ENCODE peak calls at places on chromosome 1, in six cellular contexts. S is suprapubic skin, Q is stomach, U is tibial artery, V is Peyer's patch, L is body of pancreas. E is an unnamed sample.

GRCh38 chr1:24289937-24290595 is 29.1 kb upstream of the GRHL3 start:
- DNase-seq in Q (peak; percentile 67), S (peak; percentile 86), V (peak; percentile 85), L (peak; percentile 77), U (peak; percentile 87), E (peak; percentile 77)

GRCh38 chr1:39671793-39672550 is at the start of gene NT5C1A:
- DNase-seq in S (no peak), L (peak; percentile 64), U (no peak), Q (peak; percentile 27), V (no peak), E (peak; percentile 47)

GRCh38 chr1:221268295-221268694 is 389.1 kb downstream of the HLX start:
- DNase-seq in U (no peak), Q (no peak), V (no peak), L (no peak), S (no peak), E (no peak)

GRCh38 chr1:21397813-21398188 is 42.1 kb upstream of the NBPF3 start:
- DNase-seq in U (no peak), S (no peak), V (no peak), L (no peak), Q (no peak), E (peak; percentile 49)

GRCh38 chr1:103561612-103562395 is 9.6 kb upstream of the AMY2B start:
- DNase-seq in U (no peak), S (no peak), L (no peak), Q (no peak), V (no peak), E (no peak)

GRCh38 chr1:90561926-90562325 is 155.2 kb downstream of the BARHL2 start:
- DNase-seq in U (no peak), L (no peak), Q (no peak), V (no peak), S (no peak), E (no peak)

GRCh38 chr1:4726620-4727341 is 72.4 kb downstream of the AJAP1 start:
- DNase-seq in V (no peak), U (no peak), L (no peak), Q (no peak), S (no peak), E (no peak)

GRCh38 chr1:6889875-6890480 is 104.7 kb downstream of the CAMTA1 start:
- DNase-seq in L (peak; percentile 65), U (peak; percentile 48), Q (peak; percentile 65), V (no peak), S (no peak), E (no peak)

GRCh38 chr1:223010552-223011229 is 132.4 kb downstream of the TLR5 start:
- DNase-seq in V (no peak), L (no peak), U (no peak), S (no peak), Q (no peak), E (no peak)

GRCh38 chr1:225548140-225548857 is 104.6 kb downstream of the ENAH start:
- DNase-seq in V (no peak), Q (no peak), U (no peak), L (no peak), S (no peak), E (no peak)

GRCh38 chr1:42380617-42381423 is at the start of gene RIMKLA:
- DNase-seq in U (no peak), V (peak; percentile 79), L (peak; percentile 65), Q (peak; percentile 69), S (no peak), E (peak; percentile 69)

GRCh38 chr1:4161271-4162006 is 261.4 kb upstream of the C1orf174 start:
- DNase-seq in S (no peak), L (no peak), Q (no peak), V (no peak), U (no peak), E (no peak)

GRCh38 chr1:44227211-44227610 is 13.9 kb downstream of the DMAP1 start:
- DNase-seq in V (no peak), Q (no peak), S (no peak), U (no peak), L (no peak), E (no peak)

GRCh38 chr1:27382950-27383627 is at the start of gene CD164L2:
- DNase-seq in U (no peak), Q (peak; percentile 85), L (peak; percentile 85), V (peak; percentile 87), S (peak; percentile 76), E (no peak)

GRCh38 chr1:69258842-69259241 is 308.9 kb upstream of the LRRC7 start:
- DNase-seq in L (no peak), Q (no peak), S (no peak), U (no peak), V (no peak), E (no peak)

GRCh38 chr1:58566339-58566738 is 10.7 kb downstream of the TACSTD2 start:
- DNase-seq in V (no peak), L (no peak), Q (no peak), U (no peak), S (no peak), E (no peak)

GRCh38 chr1:154793674-154794073 is 76.4 kb downstream of the KCNN3 start:
- DNase-seq in S (no peak), U (no peak), V (no peak), Q (no peak), L (no peak), E (no peak)

GRCh38 chr1:23013657-23014056 is 2.0 kb downstream of the TEX46 start:
- DNase-seq in Q (no peak), V (no peak), L (no peak), U (no peak), S (no peak), E (no peak)

GRCh38 chr1:66365628-66366027 is 168.3 kb upstream of the SGIP1 start:
- DNase-seq in S (no peak), Q (no peak), U (no peak), V (no peak), L (no peak), E (no peak)

GRCh38 chr1:45880930-45881329 is 77.5 kb downstream of the MAST2 start:
- DNase-seq in L (no peak), Q (no peak), V (no peak), S (no peak), U (no peak), E (no peak)

GRCh38 chr1:77200806-77201205 is 18.4 kb downstream of the PIGK start:
- DNase-seq in S (no peak), U (no peak), Q (no peak), L (no peak), V (no peak), E (no peak)

GRCh38 chr1:160953030-160953429 is 1.6 kb downstream of the ITLN2 start:
- DNase-seq in S (no peak), V (no peak), Q (no peak), U (peak; percentile 34), L (no peak), E (no peak)

GRCh38 chr1:145886390-145886789 is 724 bp upstream of the ANKRD35 start:
- DNase-seq in Q (no peak), S (no peak), U (no peak), L (no peak), V (no peak), E (no peak)

GRCh38 chr1:117467336-117467735 is 100.1 kb downstream of the MAN1A2 start:
- DNase-seq in U (no peak), Q (no peak), V (no peak), S (no peak), L (no peak), E (no peak)

GRCh38 chr1:117473063-117473462 is 105.8 kb downstream of the MAN1A2 start:
- DNase-seq in Q (no peak), S (no peak), V (no peak), U (no peak), L (no peak), E (no peak)
- H3K27ac ChIP-seq in Q (no peak overlapping the region), S (no peak overlapping the region), V (no peak overlapping the region), U (no peak overlapping the region), L (no peak overlapping the region), E (no peak overlapping the region)

GRCh38 chr1:198647055-198647454 is 8.2 kb downstream of the PTPRC start:
- DNase-seq in V (no peak), U (no peak), Q (no peak), L (no peak), S (no peak), E (no peak)
- H3K27ac ChIP-seq in V (no peak overlapping the region), U (no peak overlapping the region), Q (no peak overlapping the region), L (no peak overlapping the region), S (no peak overlapping the region), E (no peak overlapping the region)

DNA sequence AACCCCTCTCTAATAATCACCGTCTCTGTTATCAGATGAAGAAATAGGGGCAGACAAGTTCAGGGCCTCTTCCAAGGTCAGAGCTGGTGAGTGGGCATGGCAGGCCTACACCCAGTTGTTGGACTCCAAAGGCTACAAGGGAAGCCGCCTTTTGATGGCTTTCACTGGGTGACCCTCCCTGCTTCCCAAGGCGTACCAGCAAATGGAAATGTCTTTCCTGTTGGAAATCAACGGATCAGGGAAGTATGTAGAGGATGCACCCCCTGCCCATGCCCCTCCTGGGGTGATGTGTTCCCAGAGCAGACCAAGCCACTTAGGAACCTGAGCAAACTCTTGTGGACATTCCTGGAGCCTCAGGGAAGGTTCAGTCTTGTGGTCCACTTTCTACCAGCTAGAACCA is 47.4 kb downstream of the LGR6 start:
- DNase-seq in Q (no peak), L (no peak), S (no peak), V (no peak), U (peak; percentile 7), E (no peak)
- H3K27ac ChIP-seq in Q (no peak overlapping the region), L (no peak overlapping the region), S (no peak overlapping the region), V (no peak overlapping the region), U (peak overlapping the region; percentile 76), E (no peak overlapping the region)

GRCh38 chr1:82223091-82223490 is 422.4 kb downstream of the ADGRL2 start:
- DNase-seq in S (no peak), V (no peak), L (no peak), Q (no peak), U (no peak), E (no peak)

GRCh38 chr1:82227696-82228095 is 427.0 kb downstream of the ADGRL2 start:
- DNase-seq in U (peak; percentile 36), S (no peak), L (no peak), V (no peak), Q (no peak), E (no peak)

GRCh38 chr1:82227286-82227685 is 426.6 kb downstream of the ADGRL2 start:
- DNase-seq in L (no peak), V (no peak), U (no peak), Q (no peak), S (no peak), E (no peak)

GRCh38 chr1:82226198-82226505 is 425.4 kb downstream of the ADGRL2 start:
- DNase-seq in U (no peak), V (no peak), Q (no peak), L (no peak), S (no peak), E (no peak)

GRCh38 chr1:82225407-82226197 is 424.9 kb downstream of the ADGRL2 start:
- DNase-seq in L (no peak), U (no peak), S (no peak), V (no peak), Q (no peak), E (no peak)
- H3K27ac ChIP-seq in L (peak overlapping the region; percentile 43), U (peak overlapping the region; percentile 23), S (peak overlapping the region; percentile 36), V (no peak overlapping the region), Q (no peak overlapping the region), E (no peak overlapping the region)

DNA sequence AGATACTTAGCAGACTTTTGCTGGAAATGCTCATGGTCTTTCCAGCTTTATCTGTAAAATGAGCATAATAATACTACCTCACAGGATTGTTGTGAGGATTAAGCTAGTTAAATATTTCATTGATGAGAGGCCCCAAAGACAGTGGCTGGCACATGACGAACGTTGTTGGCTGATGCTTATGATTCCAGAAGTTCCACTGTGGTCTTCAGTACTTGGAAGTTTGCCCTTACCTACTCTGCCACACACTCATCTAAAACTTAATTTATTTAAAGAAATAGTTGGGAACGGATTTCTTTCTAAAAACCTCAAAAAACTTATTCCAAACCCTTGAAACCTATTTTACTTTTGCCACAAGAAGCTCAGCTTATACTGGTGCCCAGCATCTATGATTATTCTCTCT is 170.7 kb downstream of the DHRS3 start:
- DNase-seq in L (no peak), S (no peak), U (no peak), Q (no peak), V (no peak), E (no peak)
- H3K27ac ChIP-seq in L (no peak overlapping the region), S (peak overlapping the region; percentile 56), U (peak overlapping the region; percentile 86), Q (peak overlapping the region; percentile 80), V (peak overlapping the region; percentile 70), E (no peak overlapping the region)